ENCODE peak calls at places on chromosomes 1 and 21, in five cellular contexts. W is fibroblast of mammary gland; M is frontal cortex; U is activated gamma-delta T cell treated with anti-CD3 and anti-CD28 coated beads, Interleukin-2, amount 50 U/mL, for 16 hours; F is stimulated activated naive CD8-positive, alpha-beta T cell treated with anti-CD3 and anti-CD28 coated beads, Interleukin-15, amount 100 ng/mL, for 72 hours. Y is an unnamed sample.

GRCh38 chr21:34912022-34912933 is 136.8 kb downstream of the RUNX1 start:
- DNase-seq in W (no peak), M (no peak), U (no peak), F (no peak), Y (no peak)

GRCh38 chr1:231070758-231071443 is 30.8 kb upstream of the FAM89A start:
- DNase-seq in W (no peak), M (no peak), U (no peak), F (no peak), Y (no peak)

GRCh38 chr1:24393892-24394291 is 19.7 kb downstream of the STPG1 start:
- DNase-seq in W (peak), M (no peak), U (no peak), F (no peak), Y (no peak)

GRCh38 chr1:24898152-24898908 is 31.7 kb downstream of the RUNX3 start:
- DNase-seq in W (peak), M (no peak), U (no peak), F (no peak), Y (no peak)

GRCh38 chr1:109255673-109256072 is 6.3 kb downstream of the CELSR2 start:
- DNase-seq in W (no peak), M (peak), U (no peak), F (no peak), Y (no peak)

GRCh38 chr1:157105298-157105987 is 5.8 kb upstream of the ETV3L start:
- DNase-seq in W (no peak), M (no peak), U (no peak), F (no peak), Y (no peak)

GRCh38 chr1:214332950-214333798 is 52.2 kb downstream of the SMYD2 start:
- DNase-seq in W (peak), M (no peak), U (peak), F (peak), Y (peak)

GRCh38 chr1:228486596-228487335 is 416 bp upstream of the RNF187 start:
- DNase-seq in W (peak), M (peak), U (peak), F (peak), Y (peak)

GRCh38 chr1:168794057-168794456 is 65.1 kb upstream of the DPT start:
- DNase-seq in W (peak), M (no peak), U (no peak), F (no peak), Y (no peak)

GRCh38 chr1:25073640-25074270 is 143.7 kb upstream of the RUNX3 start:
- DNase-seq in W (no peak), M (no peak), U (no peak), F (no peak), Y (no peak)

GRCh38 chr1:116372186-116372585 is 858 bp upstream of the ATP1A1 start:
- DNase-seq in W (no peak), M (no peak), U (no peak), F (peak), Y (no peak)

GRCh38 chr1:111789666-111790316 is 34.1 kb downstream of the DDX20 start:
- DNase-seq in W (peak), M (no peak), U (no peak), F (no peak), Y (no peak)

GRCh38 chr1:47948126-47948525 is 49.1 kb downstream of the TRABD2B start:
- DNase-seq in W (peak), M (no peak), U (no peak), F (no peak), Y (no peak)

GRCh38 chr1:16028237-16029002 is 6.6 kb downstream of the CLCNKA start:
- DNase-seq in W (no peak), M (no peak), U (no peak), F (no peak), Y (no peak)

GRCh38 chr1:4056989-4057388 is 156.9 kb upstream of the C1orf174 start:
- DNase-seq in W (no peak), M (no peak), U (no peak), F (no peak), Y (no peak)

GRCh38 chr1:177669161-177669560 is 300.7 kb downstream of the SEC16B start:
- DNase-seq in W (no peak), M (no peak), U (no peak), F (no peak), Y (no peak)

GRCh38 chr21:33024278-33025103 is 1.2 kb upstream of the OLIG2 start:
- DNase-seq in W (no peak), M (peak), U (no peak), F (no peak), Y (no peak)

GRCh38 chr1:223350361-223350908 is 13.5 kb downstream of the SUSD4 start:
- DNase-seq in W (no peak), M (no peak), U (no peak), F (no peak), Y (no peak)

GRCh38 chr21:35075546-35075945 is 26.4 kb upstream of the RUNX1 start:
- DNase-seq in W (peak), M (no peak), U (no peak), F (no peak), Y (no peak)

GRCh38 chr1:182235952-182236650 is 155.5 kb downstream of the GLUL start:
- DNase-seq in W (peak), M (peak), U (no peak), F (no peak), Y (no peak)

GRCh38 chr1:54255026-54255425 is 55.1 kb downstream of the MRPL37 start:
- DNase-seq in W (peak), M (no peak), U (no peak), F (no peak), Y (no peak)

GRCh38 chr1:203229471-203230178 is at the start of gene CHIT1:
- DNase-seq in W (peak), M (no peak), U (no peak), F (no peak), Y (no peak)

GRCh38 chr1:53944469-53945182 is 873 bp downstream of the IFT25 start:
- DNase-seq in W (peak), M (no peak), U (no peak), F (peak), Y (no peak)

GRCh38 chr21:43919871-43920801 is 55.1 kb downstream of the AGPAT3 start:
- DNase-seq in W (no peak), M (no peak), U (no peak), F (no peak), Y (no peak)

GRCh38 chr1:52633291-52633754 is 355 bp downstream of the SHISAL2A start:
- DNase-seq in W (no peak), M (no peak), U (peak), F (peak), Y (peak)

GRCh38 chr1:57163789-57164188 is 198.0 kb upstream of the C8B start:
- DNase-seq in W (no peak), M (no peak), U (no peak), F (no peak), Y (no peak)